ENCODE peak calls at places on chromosomes 1 and 21, in seven cellular contexts. One of them, this sample, is unnamed.
A peak's percentile ranks its signal among the peaks of the same experiment; 100 is the strongest.

GRCh38 chr1:84758968-84759491 is 68.8 kb upstream of the SSX2IP start:
- DNase-seq in esophagus muscularis mucosa: no peak
- DNase-seq in transverse colon: no peak
- DNase-seq in HCT116: no peak
- DNase-seq in A549: no peak
- DNase-seq in IMR-90: peak; percentile 53
- DNase-seq in uterus: peak; percentile 44
- DNase-seq in this sample: no peak

GRCh38 chr1:45328680-45329079 is 2.0 kb downstream of the HPDL start:
- DNase-seq in A549: no peak
- DNase-seq in IMR-90: no peak
- DNase-seq in transverse colon: no peak
- DNase-seq in HCT116: no peak
- DNase-seq in uterus: no peak
- DNase-seq in esophagus muscularis mucosa: no peak
- DNase-seq in this sample: no peak

GRCh38 chr1:19156676-19157075 is 53.4 kb downstream of the UBR4 start:
- DNase-seq in A549: no peak
- DNase-seq in IMR-90: peak; percentile 44
- DNase-seq in uterus: peak; percentile 70
- DNase-seq in HCT116: no peak
- DNase-seq in esophagus muscularis mucosa: no peak
- DNase-seq in transverse colon: peak; percentile 87
- DNase-seq in this sample: no peak

GRCh38 chr1:162357681-162358266 is 18.9 kb downstream of the SPATA46 start:
- DNase-seq in transverse colon: no peak
- DNase-seq in uterus: no peak
- DNase-seq in esophagus muscularis mucosa: no peak
- DNase-seq in IMR-90: peak; percentile 31
- DNase-seq in HCT116: peak; percentile 18
- DNase-seq in A549: peak; percentile 55
- DNase-seq in this sample: no peak

GRCh38 chr1:172122381-172122780 is 281.1 kb downstream of the DNM3 start:
- DNase-seq in transverse colon: no peak
- DNase-seq in esophagus muscularis mucosa: no peak
- DNase-seq in IMR-90: no peak
- DNase-seq in A549: no peak
- DNase-seq in uterus: no peak
- DNase-seq in HCT116: no peak
- DNase-seq in this sample: no peak

GRCh38 chr1:174892016-174892415 is 107.7 kb upstream of the CACYBP start:
- DNase-seq in A549: no peak
- DNase-seq in uterus: no peak
- DNase-seq in IMR-90: no peak
- DNase-seq in transverse colon: no peak
- DNase-seq in HCT116: no peak
- DNase-seq in esophagus muscularis mucosa: no peak
- DNase-seq in this sample: no peak

GRCh38 chr1:204151562-204152309 is at the start of gene ETNK2:
- DNase-seq in IMR-90: peak; percentile 56
- DNase-seq in HCT116: no peak
- DNase-seq in esophagus muscularis mucosa: no peak
- DNase-seq in A549: peak; percentile 33
- DNase-seq in transverse colon: peak; percentile 57
- DNase-seq in uterus: peak; percentile 80
- DNase-seq in this sample: no peak

GRCh38 chr1:83692524-83693336 is 306.2 kb downstream of the TTLL7 start:
- DNase-seq in IMR-90: peak; percentile 0
- DNase-seq in A549: no peak
- DNase-seq in transverse colon: no peak
- DNase-seq in esophagus muscularis mucosa: no peak
- DNase-seq in uterus: no peak
- DNase-seq in HCT116: no peak
- DNase-seq in this sample: no peak

GRCh38 chr1:223444411-223444810 is 51.2 kb downstream of the CCDC185 start:
- DNase-seq in esophagus muscularis mucosa: no peak
- DNase-seq in uterus: no peak
- DNase-seq in transverse colon: no peak
- DNase-seq in A549: no peak
- DNase-seq in IMR-90: no peak
- DNase-seq in HCT116: no peak
- DNase-seq in this sample: no peak

GRCh38 chr1:66490817-66491216 is 43.1 kb upstream of the SGIP1 start:
- DNase-seq in IMR-90: peak; percentile 63
- DNase-seq in A549: no peak
- DNase-seq in transverse colon: no peak
- DNase-seq in HCT116: no peak
- DNase-seq in uterus: no peak
- DNase-seq in esophagus muscularis mucosa: no peak
- DNase-seq in this sample: no peak

GRCh38 chr1:53107570-53108322 is 34.7 kb downstream of the SLC1A7 start:
- DNase-seq in IMR-90: peak; percentile 94
- DNase-seq in HCT116: no peak
- DNase-seq in esophagus muscularis mucosa: no peak
- DNase-seq in transverse colon: no peak
- DNase-seq in A549: peak; percentile 88
- DNase-seq in uterus: no peak
- DNase-seq in this sample: no peak

GRCh38 chr1:26986658-26987057 is 6.8 kb upstream of the TRNP1 start:
- DNase-seq in HCT116: no peak
- DNase-seq in IMR-90: no peak
- DNase-seq in uterus: no peak
- DNase-seq in esophagus muscularis mucosa: no peak
- DNase-seq in A549: no peak
- DNase-seq in transverse colon: no peak
- DNase-seq in this sample: no peak

GRCh38 chr21:40548134-40548533 is 298.8 kb downstream of the DSCAM start:
- DNase-seq in A549: no peak
- DNase-seq in esophagus muscularis mucosa: peak; percentile 24
- DNase-seq in IMR-90: no peak
- DNase-seq in transverse colon: no peak
- DNase-seq in uterus: no peak
- DNase-seq in HCT116: no peak
- DNase-seq in this sample: no peak

GRCh38 chr1:244860914-244861610 is 3.3 kb downstream of the HNRNPU start:
- DNase-seq in A549: no peak
- DNase-seq in esophagus muscularis mucosa: no peak
- DNase-seq in transverse colon: no peak
- DNase-seq in uterus: no peak
- DNase-seq in HCT116: no peak
- DNase-seq in IMR-90: no peak
- DNase-seq in this sample: no peak

GRCh38 chr1:70405780-70406416 is 5.2 kb upstream of the CTH start:
- DNase-seq in IMR-90: no peak
- DNase-seq in A549: no peak
- DNase-seq in HCT116: no peak
- DNase-seq in uterus: no peak
- DNase-seq in esophagus muscularis mucosa: no peak
- DNase-seq in transverse colon: no peak
- DNase-seq in this sample: no peak

GRCh38 chr1:188489336-188490112 is 1660.8 kb downstream of the PLA2G4A start:
- DNase-seq in transverse colon: no peak
- DNase-seq in HCT116: peak; percentile 66
- DNase-seq in IMR-90: peak; percentile 55
- DNase-seq in A549: peak; percentile 68
- DNase-seq in esophagus muscularis mucosa: no peak
- DNase-seq in uterus: no peak
- DNase-seq in this sample: no peak

GRCh38 chr21:35475006-35475405 is 425.9 kb upstream of the RUNX1 start:
- DNase-seq in IMR-90: peak; percentile 51
- DNase-seq in HCT116: no peak
- DNase-seq in A549: no peak
- DNase-seq in transverse colon: no peak
- DNase-seq in esophagus muscularis mucosa: no peak
- DNase-seq in uterus: no peak
- DNase-seq in this sample: no peak

GRCh38 chr1:158362941-158363340 is 9.2 kb downstream of the CD1E start:
- DNase-seq in IMR-90: no peak
- DNase-seq in transverse colon: no peak
- DNase-seq in HCT116: no peak
- DNase-seq in A549: no peak
- DNase-seq in esophagus muscularis mucosa: no peak
- DNase-seq in uterus: no peak
- DNase-seq in this sample: no peak

DNA sequence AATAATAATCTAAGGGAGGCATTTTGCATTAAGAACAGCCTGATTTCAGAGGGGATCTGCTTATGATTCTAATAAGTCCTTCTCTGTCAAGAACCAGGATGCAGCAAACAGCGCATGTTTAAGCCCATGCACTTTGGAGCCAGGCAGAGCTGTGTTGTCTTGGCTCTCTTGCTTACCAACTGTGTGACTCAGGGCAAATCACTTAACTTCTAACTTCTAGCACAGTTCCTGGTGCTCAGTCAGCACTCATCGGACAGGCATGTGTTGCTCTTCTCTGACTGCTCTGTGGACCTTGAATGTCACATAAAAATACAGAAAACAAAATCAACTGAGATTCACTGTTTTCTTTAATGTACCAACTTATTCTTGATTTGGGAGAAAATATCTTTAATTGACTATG is 56.4 kb upstream of the CNN3 start:
- DNase-seq in uterus: peak; percentile 54
- DNase-seq in A549: peak; percentile 18
- DNase-seq in transverse colon: peak; percentile 43
- DNase-seq in esophagus muscularis mucosa: no peak
- DNase-seq in IMR-90: peak; percentile 88
- DNase-seq in HCT116: no peak
- DNase-seq in this sample: peak; percentile 76
- H3K27ac ChIP-seq in uterus: peak overlapping the region; percentile 82
- H3K27ac ChIP-seq in A549: no peak overlapping the region
- H3K27ac ChIP-seq in transverse colon: peak overlapping the region; percentile 50
- H3K27ac ChIP-seq in esophagus muscularis mucosa: peak overlapping the region; percentile 58
- H3K27ac ChIP-seq in IMR-90: no peak overlapping the region
- H3K27ac ChIP-seq in HCT116: no peak overlapping the region
- H3K27ac ChIP-seq in this sample: peak overlapping the region; percentile 63

GRCh38 chr1:230713915-230714764 is at the start of gene AGT:
- DNase-seq in IMR-90: peak; percentile 92
- DNase-seq in esophagus muscularis mucosa: no peak
- DNase-seq in HCT116: no peak
- DNase-seq in uterus: peak; percentile 38
- DNase-seq in transverse colon: peak; percentile 48
- DNase-seq in A549: no peak
- DNase-seq in this sample: peak; percentile 77

GRCh38 chr1:230713138-230713537 is 784 bp downstream of the AGT start:
- DNase-seq in transverse colon: no peak
- DNase-seq in A549: no peak
- DNase-seq in uterus: no peak
- DNase-seq in IMR-90: no peak
- DNase-seq in HCT116: no peak
- DNase-seq in esophagus muscularis mucosa: no peak
- DNase-seq in this sample: no peak

GRCh38 chr1:230713547-230713914 is 391 bp downstream of the AGT start:
- DNase-seq in transverse colon: no peak
- DNase-seq in A549: no peak
- DNase-seq in IMR-90: no peak
- DNase-seq in uterus: no peak
- DNase-seq in HCT116: no peak
- DNase-seq in esophagus muscularis mucosa: no peak
- DNase-seq in this sample: no peak

GRCh38 chr1:230711245-230711644 is 2.7 kb downstream of the AGT start:
- DNase-seq in esophagus muscularis mucosa: no peak
- DNase-seq in HCT116: no peak
- DNase-seq in uterus: no peak
- DNase-seq in transverse colon: no peak
- DNase-seq in A549: no peak
- DNase-seq in IMR-90: peak; percentile 5
- DNase-seq in this sample: no peak

DNA sequence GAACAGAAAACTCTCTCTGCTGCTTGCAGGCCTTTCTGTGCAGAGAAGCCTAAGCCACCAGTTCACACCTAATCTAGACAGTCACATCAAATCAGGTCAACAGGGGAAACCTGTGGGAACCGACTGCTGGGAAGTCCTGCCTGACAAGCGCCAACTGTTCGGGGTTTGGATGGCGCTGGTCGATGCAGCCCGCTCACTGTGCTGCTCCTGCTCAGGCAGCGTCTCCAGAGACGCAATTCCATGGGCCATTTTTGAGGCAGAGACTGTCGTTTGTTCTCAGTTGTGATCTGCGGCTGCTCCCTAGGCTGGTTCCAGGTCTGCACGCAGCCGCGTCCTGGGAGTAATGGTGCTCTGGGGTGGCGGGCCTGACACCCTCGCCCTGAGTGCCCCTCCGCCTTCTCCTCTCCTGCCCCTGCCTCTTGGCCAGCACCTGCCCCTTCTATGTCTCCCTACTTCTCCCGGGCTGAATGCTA is 1.4 kb downstream of the AGT start:
- DNase-seq in esophagus muscularis mucosa: no peak
- DNase-seq in A549: no peak
- DNase-seq in IMR-90: no peak
- DNase-seq in transverse colon: no peak
- DNase-seq in HCT116: no peak
- DNase-seq in uterus: no peak
- DNase-seq in this sample: no peak
- TF ChIP-seq POLR2A in esophagus muscularis mucosa: no peak
- TF ChIP-seq POLR2A in A549: no peak
- TF ChIP-seq POLR2A in IMR-90: no peak
- TF ChIP-seq POLR2A in transverse colon: no peak
- TF ChIP-seq POLR2A in HCT116: no peak
- TF ChIP-seq POLR2A in uterus: no peak
- TF ChIP-seq POLR2A in this sample: no peak

DNA sequence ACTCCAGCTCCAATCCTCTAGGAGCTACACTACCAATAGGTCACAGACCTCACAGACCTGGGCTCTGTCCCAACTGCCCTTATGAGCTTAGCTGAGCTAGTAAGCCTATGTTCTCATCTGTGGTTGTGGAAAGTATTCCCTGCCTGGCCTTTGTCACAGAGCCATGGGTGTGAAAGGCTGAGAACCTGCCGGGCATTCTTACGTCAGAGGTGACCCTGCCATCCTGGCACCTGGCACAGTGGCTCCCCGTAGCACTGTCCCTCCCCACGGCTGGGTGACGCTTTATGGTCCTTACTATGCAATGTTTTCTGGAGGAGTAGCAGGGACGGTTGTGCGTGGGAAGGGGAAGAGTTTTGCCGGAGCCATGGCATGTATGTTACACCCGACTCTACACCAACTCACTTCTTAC is 3.5 kb downstream of the TNFRSF1B start:
- DNase-seq in IMR-90: no peak
- DNase-seq in A549: no peak
- DNase-seq in uterus: no peak
- DNase-seq in esophagus muscularis mucosa: no peak
- DNase-seq in HCT116: no peak
- DNase-seq in transverse colon: no peak
- DNase-seq in this sample: peak; percentile 79
- H3K4me1 ChIP-seq in IMR-90: peaks cover 13% of the 10 kb centered on the region
- H3K4me1 ChIP-seq in A549: no peaks in the 10 kb centered on the region
- H3K4me1 ChIP-seq in uterus: no peaks in the 10 kb centered on the region
- H3K4me1 ChIP-seq in esophagus muscularis mucosa: peaks cover 78% of the 10 kb centered on the region
- H3K4me1 ChIP-seq in HCT116: no peaks in the 10 kb centered on the region
- H3K4me1 ChIP-seq in transverse colon: peaks cover 26% of the 10 kb centered on the region
- H3K4me1 ChIP-seq in this sample: peaks cover 3% of the 10 kb centered on the region

DNA sequence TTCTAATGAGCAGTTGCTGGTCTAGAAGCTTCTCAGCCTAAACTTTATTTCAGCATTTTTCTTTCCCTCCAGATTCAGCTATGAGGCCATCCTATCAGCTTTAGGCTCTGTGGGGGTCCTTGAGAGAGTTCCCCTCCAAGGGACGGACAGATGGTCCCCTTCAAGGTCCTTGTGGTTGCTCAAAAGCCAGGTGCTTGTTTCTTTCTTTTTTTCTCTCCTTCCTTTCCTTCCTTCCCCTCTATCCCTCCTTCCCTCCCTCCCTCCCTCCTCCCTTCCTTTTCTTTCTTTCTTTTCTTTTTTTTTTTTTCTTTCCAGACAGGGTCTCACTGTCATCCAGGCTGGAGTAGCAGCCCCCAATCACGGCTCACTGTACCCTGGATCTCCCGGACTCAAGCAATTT is 1.2 kb upstream of the IL6R start:
- DNase-seq in HCT116: no peak
- DNase-seq in transverse colon: no peak
- DNase-seq in uterus: no peak
- DNase-seq in A549: no peak
- DNase-seq in IMR-90: no peak
- DNase-seq in esophagus muscularis mucosa: no peak
- DNase-seq in this sample: no peak
- H3K27ac ChIP-seq in HCT116: no peak overlapping the region
- H3K27ac ChIP-seq in transverse colon: peak overlapping the region; percentile 99
- H3K27ac ChIP-seq in uterus: no peak overlapping the region
- H3K27ac ChIP-seq in A549: peak overlapping the region; percentile 11
- H3K27ac ChIP-seq in IMR-90: no peak overlapping the region
- H3K27ac ChIP-seq in esophagus muscularis mucosa: peak overlapping the region; percentile 97
- H3K27ac ChIP-seq in this sample: peak overlapping the region; percentile 90